ENCODE peak calls at places on chromosomes 4 and X, in seven cellular contexts. One of them, this sample, is unnamed.

GRCh38 chr4:164648151-164648848 is 105.6 kb upstream of the SMIM31 start:
- DNase-seq in SW480: no peak
- DNase-seq in Caki2: peak
- DNase-seq in activated CD8-positive, alpha-beta memory T cell treated with anti-CD3 and anti-CD28 coated beads, Interleukin-2, amount 50 U/mL, for 48 hours: no peak
- DNase-seq in psoas muscle: no peak
- DNase-seq in substantia nigra: no peak
- DNase-seq in NCI-H774: no peak
- DNase-seq in this sample: no peak

GRCh38 chrX:9757366-9757765 is 8.3 kb downstream of the GPR143 start:
- DNase-seq in SW480: no peak
- DNase-seq in Caki2: no peak
- DNase-seq in activated CD8-positive, alpha-beta memory T cell treated with anti-CD3 and anti-CD28 coated beads, Interleukin-2, amount 50 U/mL, for 48 hours: no peak
- DNase-seq in psoas muscle: no peak
- DNase-seq in substantia nigra: no peak
- DNase-seq in NCI-H774: no peak
- DNase-seq in this sample: no peak

GRCh38 chr4:931194-931959 is 739 bp downstream of the GAK start:
- DNase-seq in SW480: peak
- DNase-seq in Caki2: peak
- DNase-seq in activated CD8-positive, alpha-beta memory T cell treated with anti-CD3 and anti-CD28 coated beads, Interleukin-2, amount 50 U/mL, for 48 hours: no peak
- DNase-seq in psoas muscle: no peak
- DNase-seq in substantia nigra: no peak
- DNase-seq in NCI-H774: no peak
- DNase-seq in this sample: no peak

GRCh38 chr4:128600996-128601857 is 208.3 kb upstream of the JADE1 start:
- DNase-seq in SW480: peak
- DNase-seq in Caki2: peak
- DNase-seq in activated CD8-positive, alpha-beta memory T cell treated with anti-CD3 and anti-CD28 coated beads, Interleukin-2, amount 50 U/mL, for 48 hours: no peak
- DNase-seq in psoas muscle: peak
- DNase-seq in substantia nigra: no peak
- DNase-seq in NCI-H774: peak
- DNase-seq in this sample: peak

GRCh38 chr4:3406021-3406420 is 35.7 kb upstream of the HGFAC start:
- DNase-seq in SW480: no peak
- DNase-seq in Caki2: no peak
- DNase-seq in activated CD8-positive, alpha-beta memory T cell treated with anti-CD3 and anti-CD28 coated beads, Interleukin-2, amount 50 U/mL, for 48 hours: no peak
- DNase-seq in psoas muscle: no peak
- DNase-seq in substantia nigra: no peak
- DNase-seq in NCI-H774: no peak
- DNase-seq in this sample: peak

GRCh38 chr4:173288296-173288695 is 45.9 kb downstream of the HMGB2 start:
- DNase-seq in SW480: no peak
- DNase-seq in Caki2: no peak
- DNase-seq in activated CD8-positive, alpha-beta memory T cell treated with anti-CD3 and anti-CD28 coated beads, Interleukin-2, amount 50 U/mL, for 48 hours: peak
- DNase-seq in psoas muscle: no peak
- DNase-seq in substantia nigra: no peak
- DNase-seq in NCI-H774: no peak
- DNase-seq in this sample: no peak

GRCh38 chr4:17794730-17795129 is 13.3 kb upstream of the FAM184B start:
- DNase-seq in SW480: no peak
- DNase-seq in Caki2: no peak
- DNase-seq in activated CD8-positive, alpha-beta memory T cell treated with anti-CD3 and anti-CD28 coated beads, Interleukin-2, amount 50 U/mL, for 48 hours: no peak
- DNase-seq in psoas muscle: no peak
- DNase-seq in substantia nigra: no peak
- DNase-seq in NCI-H774: no peak
- DNase-seq in this sample: no peak

GRCh38 chrX:55908685-55909212 is 191.2 kb downstream of the RRAGB start:
- DNase-seq in SW480: peak
- DNase-seq in Caki2: peak
- DNase-seq in activated CD8-positive, alpha-beta memory T cell treated with anti-CD3 and anti-CD28 coated beads, Interleukin-2, amount 50 U/mL, for 48 hours: peak
- DNase-seq in psoas muscle: no peak
- DNase-seq in substantia nigra: no peak
- DNase-seq in NCI-H774: no peak
- DNase-seq in this sample: no peak

GRCh38 chr4:67346654-67347053 is 198.6 kb downstream of the CENPC start:
- DNase-seq in SW480: no peak
- DNase-seq in Caki2: no peak
- DNase-seq in activated CD8-positive, alpha-beta memory T cell treated with anti-CD3 and anti-CD28 coated beads, Interleukin-2, amount 50 U/mL, for 48 hours: no peak
- DNase-seq in psoas muscle: no peak
- DNase-seq in substantia nigra: no peak
- DNase-seq in NCI-H774: no peak
- DNase-seq in this sample: no peak

GRCh38 chr4:173669460-173670179 is 139.6 kb upstream of the HAND2 start:
- DNase-seq in SW480: no peak
- DNase-seq in Caki2: no peak
- DNase-seq in activated CD8-positive, alpha-beta memory T cell treated with anti-CD3 and anti-CD28 coated beads, Interleukin-2, amount 50 U/mL, for 48 hours: no peak
- DNase-seq in psoas muscle: no peak
- DNase-seq in substantia nigra: no peak
- DNase-seq in NCI-H774: no peak
- DNase-seq in this sample: no peak

GRCh38 chr4:8391972-8392371 is 48.6 kb downstream of the ACOX3 start:
- DNase-seq in SW480: no peak
- DNase-seq in Caki2: no peak
- DNase-seq in activated CD8-positive, alpha-beta memory T cell treated with anti-CD3 and anti-CD28 coated beads, Interleukin-2, amount 50 U/mL, for 48 hours: no peak
- DNase-seq in psoas muscle: peak
- DNase-seq in substantia nigra: no peak
- DNase-seq in NCI-H774: no peak
- DNase-seq in this sample: no peak

GRCh38 chr4:24322517-24322916 is 261.8 kb downstream of the DHX15 start:
- DNase-seq in SW480: no peak
- DNase-seq in Caki2: no peak
- DNase-seq in activated CD8-positive, alpha-beta memory T cell treated with anti-CD3 and anti-CD28 coated beads, Interleukin-2, amount 50 U/mL, for 48 hours: no peak
- DNase-seq in psoas muscle: no peak
- DNase-seq in substantia nigra: no peak
- DNase-seq in NCI-H774: no peak
- DNase-seq in this sample: no peak

GRCh38 chr4:94924566-94924965 is 166.8 kb downstream of the BMPR1B start:
- DNase-seq in SW480: no peak
- DNase-seq in Caki2: no peak
- DNase-seq in activated CD8-positive, alpha-beta memory T cell treated with anti-CD3 and anti-CD28 coated beads, Interleukin-2, amount 50 U/mL, for 48 hours: no peak
- DNase-seq in psoas muscle: no peak
- DNase-seq in substantia nigra: no peak
- DNase-seq in NCI-H774: no peak
- DNase-seq in this sample: no peak

GRCh38 chrX:1072637-1073377 is 139.6 kb downstream of the CRLF2 start:
- DNase-seq in SW480: no peak
- DNase-seq in Caki2: no peak
- DNase-seq in activated CD8-positive, alpha-beta memory T cell treated with anti-CD3 and anti-CD28 coated beads, Interleukin-2, amount 50 U/mL, for 48 hours: no peak
- DNase-seq in psoas muscle: no peak
- DNase-seq in substantia nigra: no peak
- DNase-seq in NCI-H774: no peak
- DNase-seq in this sample: no peak

GRCh38 chrX:134999469-134999868 is 8.7 kb downstream of the SMIM10 start:
- DNase-seq in SW480: peak
- DNase-seq in Caki2: peak
- DNase-seq in activated CD8-positive, alpha-beta memory T cell treated with anti-CD3 and anti-CD28 coated beads, Interleukin-2, amount 50 U/mL, for 48 hours: no peak
- DNase-seq in psoas muscle: no peak
- DNase-seq in substantia nigra: no peak
- DNase-seq in NCI-H774: peak
- DNase-seq in this sample: no peak

GRCh38 chr4:89319756-89320155 is 12.2 kb upstream of the GPRIN3 start:
- DNase-seq in SW480: no peak
- DNase-seq in Caki2: no peak
- DNase-seq in activated CD8-positive, alpha-beta memory T cell treated with anti-CD3 and anti-CD28 coated beads, Interleukin-2, amount 50 U/mL, for 48 hours: no peak
- DNase-seq in psoas muscle: no peak
- DNase-seq in substantia nigra: no peak
- DNase-seq in NCI-H774: no peak
- DNase-seq in this sample: no peak

GRCh38 chrX:103533428-103534216 is 14.3 kb upstream of the RAB40A start:
- DNase-seq in SW480: peak
- DNase-seq in Caki2: peak
- DNase-seq in activated CD8-positive, alpha-beta memory T cell treated with anti-CD3 and anti-CD28 coated beads, Interleukin-2, amount 50 U/mL, for 48 hours: peak
- DNase-seq in psoas muscle: peak
- DNase-seq in substantia nigra: peak
- DNase-seq in NCI-H774: peak
- DNase-seq in this sample: peak

GRCh38 chrX:10607233-10607632 is 13.2 kb downstream of the MID1 start:
- DNase-seq in SW480: no peak
- DNase-seq in Caki2: no peak
- DNase-seq in activated CD8-positive, alpha-beta memory T cell treated with anti-CD3 and anti-CD28 coated beads, Interleukin-2, amount 50 U/mL, for 48 hours: no peak
- DNase-seq in psoas muscle: no peak
- DNase-seq in substantia nigra: no peak
- DNase-seq in NCI-H774: no peak
- DNase-seq in this sample: no peak

GRCh38 chr4:169286562-169287301 is 16.0 kb upstream of the SH3RF1 start:
- DNase-seq in SW480: no peak
- DNase-seq in Caki2: no peak
- DNase-seq in activated CD8-positive, alpha-beta memory T cell treated with anti-CD3 and anti-CD28 coated beads, Interleukin-2, amount 50 U/mL, for 48 hours: no peak
- DNase-seq in psoas muscle: no peak
- DNase-seq in substantia nigra: no peak
- DNase-seq in NCI-H774: no peak
- DNase-seq in this sample: no peak

GRCh38 chr4:176988226-176988625 is 195.5 kb upstream of the VEGFC start:
- DNase-seq in SW480: peak
- DNase-seq in Caki2: peak
- DNase-seq in activated CD8-positive, alpha-beta memory T cell treated with anti-CD3 and anti-CD28 coated beads, Interleukin-2, amount 50 U/mL, for 48 hours: no peak
- DNase-seq in psoas muscle: no peak
- DNase-seq in substantia nigra: no peak
- DNase-seq in NCI-H774: no peak
- DNase-seq in this sample: no peak

GRCh38 chr4:77052352-77052751 is 23.4 kb downstream of the CCNI start:
- DNase-seq in SW480: peak
- DNase-seq in Caki2: no peak
- DNase-seq in activated CD8-positive, alpha-beta memory T cell treated with anti-CD3 and anti-CD28 coated beads, Interleukin-2, amount 50 U/mL, for 48 hours: peak
- DNase-seq in psoas muscle: no peak
- DNase-seq in substantia nigra: no peak
- DNase-seq in NCI-H774: no peak
- DNase-seq in this sample: no peak

GRCh38 chr4:63717384-63717783 is 691.9 kb downstream of the TECRL start:
- DNase-seq in SW480: no peak
- DNase-seq in Caki2: peak
- DNase-seq in activated CD8-positive, alpha-beta memory T cell treated with anti-CD3 and anti-CD28 coated beads, Interleukin-2, amount 50 U/mL, for 48 hours: no peak
- DNase-seq in psoas muscle: no peak
- DNase-seq in substantia nigra: no peak
- DNase-seq in NCI-H774: no peak
- DNase-seq in this sample: no peak

GRCh38 chr4:186829740-186830449 is 106.2 kb upstream of the FAT1 start:
- DNase-seq in SW480: no peak
- DNase-seq in Caki2: peak
- DNase-seq in activated CD8-positive, alpha-beta memory T cell treated with anti-CD3 and anti-CD28 coated beads, Interleukin-2, amount 50 U/mL, for 48 hours: no peak
- DNase-seq in psoas muscle: no peak
- DNase-seq in substantia nigra: no peak
- DNase-seq in NCI-H774: no peak
- DNase-seq in this sample: no peak

GRCh38 chr4:144355809-144356757 is 215.6 kb upstream of the GYPA start:
- DNase-seq in SW480: peak
- DNase-seq in Caki2: peak
- DNase-seq in activated CD8-positive, alpha-beta memory T cell treated with anti-CD3 and anti-CD28 coated beads, Interleukin-2, amount 50 U/mL, for 48 hours: no peak
- DNase-seq in psoas muscle: no peak
- DNase-seq in substantia nigra: no peak
- DNase-seq in NCI-H774: no peak
- DNase-seq in this sample: no peak

GRCh38 chr4:128384765-128385164 is 97.2 kb upstream of the PGRMC2 start:
- DNase-seq in SW480: no peak
- DNase-seq in Caki2: no peak
- DNase-seq in activated CD8-positive, alpha-beta memory T cell treated with anti-CD3 and anti-CD28 coated beads, Interleukin-2, amount 50 U/mL, for 48 hours: no peak
- DNase-seq in psoas muscle: no peak
- DNase-seq in substantia nigra: no peak
- DNase-seq in NCI-H774: no peak
- DNase-seq in this sample: no peak

GRCh38 chrX:153647461-153648357 is 706 bp downstream of the DUSP9 start:
- DNase-seq in SW480: no peak
- DNase-seq in Caki2: no peak
- DNase-seq in activated CD8-positive, alpha-beta memory T cell treated with anti-CD3 and anti-CD28 coated beads, Interleukin-2, amount 50 U/mL, for 48 hours: peak
- DNase-seq in psoas muscle: no peak
- DNase-seq in substantia nigra: no peak
- DNase-seq in NCI-H774: no peak
- DNase-seq in this sample: no peak

GRCh38 chr4:107034982-107035710 is 967 bp downstream of the DKK2 start:
- DNase-seq in SW480: no peak
- DNase-seq in Caki2: no peak
- DNase-seq in activated CD8-positive, alpha-beta memory T cell treated with anti-CD3 and anti-CD28 coated beads, Interleukin-2, amount 50 U/mL, for 48 hours: peak
- DNase-seq in psoas muscle: peak
- DNase-seq in substantia nigra: no peak
- DNase-seq in NCI-H774: no peak
- DNase-seq in this sample: no peak

GRCh38 chrX:17590892-17591740 is 146.2 kb upstream of the SCML1 start:
- DNase-seq in SW480: peak
- DNase-seq in Caki2: peak
- DNase-seq in activated CD8-positive, alpha-beta memory T cell treated with anti-CD3 and anti-CD28 coated beads, Interleukin-2, amount 50 U/mL, for 48 hours: peak
- DNase-seq in psoas muscle: peak
- DNase-seq in substantia nigra: no peak
- DNase-seq in NCI-H774: peak
- DNase-seq in this sample: no peak

GRCh38 chrX:144791298-144791697 is 456.0 kb upstream of the SPANXN1 start:
- DNase-seq in SW480: no peak
- DNase-seq in Caki2: no peak
- DNase-seq in activated CD8-positive, alpha-beta memory T cell treated with anti-CD3 and anti-CD28 coated beads, Interleukin-2, amount 50 U/mL, for 48 hours: no peak
- DNase-seq in psoas muscle: no peak
- DNase-seq in substantia nigra: no peak
- DNase-seq in NCI-H774: no peak
- DNase-seq in this sample: no peak

GRCh38 chr4:183254162-183254561 is 65.9 kb downstream of the CLDN22 start:
- DNase-seq in SW480: no peak
- DNase-seq in Caki2: no peak
- DNase-seq in activated CD8-positive, alpha-beta memory T cell treated with anti-CD3 and anti-CD28 coated beads, Interleukin-2, amount 50 U/mL, for 48 hours: no peak
- DNase-seq in psoas muscle: no peak
- DNase-seq in substantia nigra: no peak
- DNase-seq in NCI-H774: no peak
- DNase-seq in this sample: no peak

This sample was measured in ascending aorta.